ENCODE peak calls at places on chromosomes 7 and 10, in four cellular contexts. One of them, this sample, is unnamed.

GRCh38 chr7:822692-823276 is 9.5 kb upstream of the SUN1 start:
- ATAC-seq in upper lobe of left lung: no peak
- ATAC-seq in HCT116: peak
- ATAC-seq in HepG2: peak
- ATAC-seq in this sample: no peak

GRCh38 chr10:121092341-121093099 is 241.4 kb downstream of the WDR11 start:
- ATAC-seq in upper lobe of left lung: no peak
- ATAC-seq in HCT116: peak
- ATAC-seq in HepG2: no peak
- ATAC-seq in this sample: no peak

GRCh38 chr7:132394283-132395003 is 181.8 kb downstream of the PLXNA4 start:
- ATAC-seq in upper lobe of left lung: no peak
- ATAC-seq in HCT116: no peak
- ATAC-seq in HepG2: peak
- ATAC-seq in this sample: no peak

GRCh38 chr10:75764974-75765551 is 333.6 kb downstream of the LRMDA start:
- ATAC-seq in upper lobe of left lung: no peak
- ATAC-seq in HCT116: no peak
- ATAC-seq in HepG2: peak
- ATAC-seq in this sample: no peak

GRCh38 chr7:128236924-128237586 is 4.0 kb upstream of the LEP start:
- ATAC-seq in upper lobe of left lung: peak
- ATAC-seq in HCT116: peak
- ATAC-seq in HepG2: peak
- ATAC-seq in this sample: no peak

GRCh38 chr10:131685576-131685975 is 215.2 kb upstream of the PPP2R2D start:
- ATAC-seq in upper lobe of left lung: no peak
- ATAC-seq in HCT116: no peak
- ATAC-seq in HepG2: no peak
- ATAC-seq in this sample: no peak

GRCh38 chr7:70679666-70680065 is 452.3 kb upstream of the GALNT17 start:
- ATAC-seq in upper lobe of left lung: no peak
- ATAC-seq in HCT116: no peak
- ATAC-seq in HepG2: no peak
- ATAC-seq in this sample: no peak

GRCh38 chr7:158395780-158396214 is 191.8 kb downstream of the PTPRN2 start:
- ATAC-seq in upper lobe of left lung: no peak
- ATAC-seq in HCT116: peak
- ATAC-seq in HepG2: peak
- ATAC-seq in this sample: no peak

GRCh38 chr7:31955021-31955420 is 115.2 kb downstream of the PDE1C start:
- ATAC-seq in upper lobe of left lung: no peak
- ATAC-seq in HCT116: no peak
- ATAC-seq in HepG2: no peak
- ATAC-seq in this sample: no peak

DNA sequence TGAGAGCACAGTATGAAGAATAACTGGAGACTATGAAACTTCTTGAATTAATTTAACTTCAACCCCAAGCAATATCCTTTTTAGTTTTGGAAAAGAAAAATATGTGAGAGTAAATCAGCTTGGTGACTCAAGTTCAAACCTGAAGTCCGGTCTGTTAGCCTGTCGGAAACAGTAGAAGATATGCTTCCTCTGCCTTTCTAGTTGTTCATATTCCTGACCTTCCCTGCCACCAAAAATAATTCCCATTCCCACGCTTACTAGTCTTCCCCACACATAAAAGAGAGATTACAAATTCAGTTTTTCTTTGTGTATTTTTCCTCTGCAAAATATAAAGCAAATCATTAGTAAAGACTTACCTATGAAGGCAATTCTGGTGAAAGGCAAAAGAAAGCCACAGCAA is 3.6 kb downstream of the SEMA3D start:
- ATAC-seq in upper lobe of left lung: no peak
- ATAC-seq in HCT116: no peak
- ATAC-seq in HepG2: no peak
- ATAC-seq in this sample: no peak
- TF ChIP-seq POLR2AphosphoS5 in upper lobe of left lung: no peak
- TF ChIP-seq POLR2AphosphoS5 in HCT116: no peak
- TF ChIP-seq POLR2AphosphoS5 in HepG2: no peak
- TF ChIP-seq POLR2AphosphoS5 in this sample: no peak

GRCh38 chr7:26198133-26198780 is 2.3 kb downstream of the HNRNPA2B1 start:
- ATAC-seq in upper lobe of left lung: no peak
- ATAC-seq in HCT116: no peak
- ATAC-seq in HepG2: no peak
- ATAC-seq in this sample: no peak
- TF ChIP-seq POLR2A in upper lobe of left lung: no peak
- TF ChIP-seq POLR2A in HCT116: no peak
- TF ChIP-seq POLR2A in HepG2: no peak
- TF ChIP-seq POLR2A in this sample: no peak

DNA sequence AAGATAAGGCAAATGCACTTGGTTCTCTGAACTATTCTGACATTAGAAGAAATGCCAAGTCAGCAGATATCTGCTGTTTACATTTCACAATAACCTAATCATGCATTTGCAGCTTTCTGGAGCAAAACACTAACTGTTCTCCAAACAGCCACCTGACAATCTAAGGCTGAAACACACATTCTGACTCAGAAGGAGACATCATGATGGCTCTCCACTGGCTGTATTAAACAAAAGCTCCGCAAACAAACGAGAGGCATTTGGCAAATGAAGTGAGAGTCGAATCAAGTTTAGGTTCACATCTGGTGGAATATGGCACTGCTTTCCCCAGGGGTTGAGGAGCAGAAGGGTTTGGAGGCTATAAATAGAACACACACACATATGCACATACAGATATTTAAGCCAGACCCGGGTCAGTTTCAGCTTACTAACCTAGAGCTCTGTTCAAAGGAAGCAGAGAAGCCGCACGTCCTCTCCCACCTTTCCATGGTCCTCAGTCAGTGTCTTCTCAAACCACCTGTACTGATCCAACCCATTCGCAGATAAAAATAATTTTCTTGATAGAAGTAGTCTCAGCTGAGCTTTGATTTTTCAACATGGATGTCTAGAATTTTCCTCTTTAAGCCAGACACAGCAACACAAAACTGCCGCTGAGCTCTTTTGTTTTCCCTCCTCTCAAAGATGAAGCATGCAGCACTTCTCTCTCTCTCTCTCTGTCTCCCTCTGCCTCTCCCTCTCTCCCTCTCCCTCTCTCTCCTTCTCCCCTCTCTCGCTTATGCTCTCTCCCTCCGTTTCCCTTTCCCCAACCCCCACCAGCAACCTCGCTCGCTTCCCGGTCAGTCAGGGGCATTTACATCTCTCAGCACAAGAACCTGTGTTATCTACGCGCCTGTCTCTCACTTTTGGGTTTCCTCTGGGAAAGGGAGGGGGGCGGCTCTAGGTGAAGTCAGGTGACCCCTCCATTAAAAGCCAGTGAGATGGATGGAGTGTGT is 682.8 kb downstream of the MAGI2 start:
- ATAC-seq in upper lobe of left lung: no peak
- ATAC-seq in HCT116: no peak
- ATAC-seq in HepG2: no peak
- ATAC-seq in this sample: peak
- TF ChIP-seq POLR2AphosphoS5 in upper lobe of left lung: no peak
- TF ChIP-seq POLR2AphosphoS5 in HCT116: no peak
- TF ChIP-seq POLR2AphosphoS5 in HepG2: no peak
- TF ChIP-seq POLR2AphosphoS5 in this sample: no peak

DNA sequence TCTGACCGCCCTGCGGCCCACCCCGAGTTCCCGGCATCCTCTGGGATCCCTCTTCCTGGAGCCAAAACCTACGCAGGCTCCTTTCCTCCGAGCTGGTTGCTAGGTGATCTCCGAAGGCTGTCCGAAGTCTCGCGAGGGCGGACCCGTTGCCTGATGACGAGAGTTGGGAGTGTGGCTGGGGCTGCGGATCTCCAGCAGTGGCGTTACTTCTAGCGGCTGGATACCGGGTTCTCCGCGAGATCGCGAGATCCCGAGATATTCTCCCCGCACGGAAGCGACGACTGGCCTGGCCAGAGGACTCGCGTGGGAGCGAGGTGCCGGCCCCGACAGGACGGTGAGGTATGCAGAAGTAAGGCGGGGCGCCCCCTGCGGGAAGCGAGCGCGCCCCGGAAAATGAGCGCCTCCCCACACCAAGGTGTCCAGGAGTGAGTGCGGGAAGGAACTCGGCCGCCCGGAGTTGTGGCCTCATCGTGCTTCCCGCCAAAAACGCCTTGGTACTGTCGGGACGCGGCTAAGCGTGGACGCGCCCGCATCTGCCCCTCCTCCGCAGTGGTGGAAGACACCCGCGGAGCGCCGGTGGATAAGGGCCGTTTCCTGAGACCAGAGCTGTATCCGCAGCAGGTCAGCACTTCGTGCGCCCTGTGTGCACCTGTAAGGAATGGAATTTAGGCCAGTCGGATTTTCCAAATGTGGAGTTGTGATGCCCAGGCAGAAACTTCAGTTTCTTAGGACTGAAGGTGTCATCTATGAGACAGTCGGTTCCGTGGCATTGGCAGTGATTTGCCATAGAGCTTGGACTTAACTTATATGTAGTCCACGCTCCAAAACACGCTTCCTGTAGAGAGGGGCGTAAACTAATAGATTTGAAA is at the start of gene AGBL3:
- ATAC-seq in upper lobe of left lung: peak
- ATAC-seq in HCT116: peak
- ATAC-seq in HepG2: peak
- ATAC-seq in this sample: peak
- TF ChIP-seq POLR2A in upper lobe of left lung: no peak
- TF ChIP-seq POLR2A in HCT116: peak
- TF ChIP-seq POLR2A in HepG2: peak
- TF ChIP-seq POLR2A in this sample: peak

GRCh38 chr10:72319416-72320254 is 35.1 kb downstream of the DNAJB12 start:
- ATAC-seq in upper lobe of left lung: peak
- ATAC-seq in HCT116: peak
- ATAC-seq in HepG2: peak
- ATAC-seq in this sample: peak
- TF ChIP-seq POLR2AphosphoS5 in upper lobe of left lung: peak
- TF ChIP-seq POLR2AphosphoS5 in HCT116: peak
- TF ChIP-seq POLR2AphosphoS5 in HepG2: peak
- TF ChIP-seq POLR2AphosphoS5 in this sample: peak

GRCh38 chr7:151075978-151076426 is 4.6 kb downstream of the FASTK start:
- ATAC-seq in upper lobe of left lung: no peak
- ATAC-seq in HCT116: no peak
- ATAC-seq in HepG2: no peak
- ATAC-seq in this sample: no peak
- TF ChIP-seq POLR2A in upper lobe of left lung: no peak
- TF ChIP-seq POLR2A in HCT116: no peak
- TF ChIP-seq POLR2A in HepG2: no peak
- TF ChIP-seq POLR2A in this sample: no peak

DNA sequence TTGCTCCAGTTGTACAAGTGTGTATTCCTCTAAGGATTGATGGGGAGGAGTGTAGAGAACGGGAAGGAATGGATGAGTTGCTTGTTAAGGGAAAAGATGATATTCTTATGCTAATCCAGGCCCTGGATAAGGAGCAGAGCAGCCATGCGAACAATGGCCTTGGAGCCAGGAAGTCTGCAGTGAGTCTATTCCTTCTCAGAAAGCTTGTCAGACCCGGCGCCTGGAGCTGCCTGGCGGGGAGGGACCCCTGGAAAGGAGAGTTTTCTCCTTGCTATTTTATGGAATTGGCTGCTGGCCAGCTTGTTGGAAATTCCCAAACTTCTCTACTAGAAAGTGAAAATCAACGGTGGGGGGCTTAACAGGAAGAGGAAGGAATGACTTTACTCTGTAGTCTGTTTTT is 89.1 kb downstream of the MMRN2 start:
- ATAC-seq in upper lobe of left lung: no peak
- ATAC-seq in HCT116: no peak
- ATAC-seq in HepG2: no peak
- ATAC-seq in this sample: no peak
- TF ChIP-seq POLR2AphosphoS5 in upper lobe of left lung: no peak
- TF ChIP-seq POLR2AphosphoS5 in HCT116: no peak
- TF ChIP-seq POLR2AphosphoS5 in HepG2: no peak
- TF ChIP-seq POLR2AphosphoS5 in this sample: no peak

This sample was measured in gastroesophageal sphincter.